ENCODE peak calls at places on chromosomes 7 and 10, in seven cellular contexts. U is endothelial cell, G is GM12865, J is AG08395, E is NCI-H1105, W is hypothalamus, Z is cardiac fibroblast. P is an unnamed sample.

GRCh38 chr7:11931306-11931705 is 99.3 kb upstream of the THSD7A start:
- DNase-seq in U (no peak), G (no peak), J (no peak), E (no peak), W (no peak), Z (no peak), P (no peak)

GRCh38 chr7:142587578-142588191 is 161.6 kb upstream of the PRSS1 start:
- DNase-seq in U (peak), G (peak), J (peak), E (no peak), W (no peak), Z (peak), P (peak)

GRCh38 chr10:78548369-78548985 is 514.8 kb downstream of the RPS24 start:
- DNase-seq in U (no peak), G (no peak), J (no peak), E (no peak), W (no peak), Z (no peak), P (no peak)

GRCh38 chr7:44632196-44632595 is 25.8 kb downstream of the OGDH start:
- DNase-seq in U (no peak), G (no peak), J (no peak), E (no peak), W (no peak), Z (no peak), P (no peak)

GRCh38 chr7:50304158-50304910 is at the start of gene IKZF1:
- DNase-seq in U (peak), G (peak), J (no peak), E (peak), W (no peak), Z (peak), P (peak)

GRCh38 chr7:142807855-142808460 is 37.2 kb downstream of the PRSS2 start:
- DNase-seq in U (no peak), G (peak), J (no peak), E (no peak), W (no peak), Z (no peak), P (peak)

GRCh38 chr7:36071605-36072004 is 81.4 kb upstream of the EEPD1 start:
- DNase-seq in U (no peak), G (no peak), J (no peak), E (no peak), W (no peak), Z (peak), P (no peak)

GRCh38 chr7:149772821-149773425 is 465 bp downstream of the ZNF467 start:
- DNase-seq in U (peak), G (no peak), J (no peak), E (peak), W (no peak), Z (no peak), P (no peak)

GRCh38 chr7:159137906-159138305 is 6.8 kb downstream of the VIPR2 start:
- DNase-seq in U (no peak), G (no peak), J (no peak), E (no peak), W (no peak), Z (no peak), P (no peak)

GRCh38 chr10:35386594-35387174 is 50.4 kb downstream of the CCNY start:
- DNase-seq in U (no peak), G (no peak), J (no peak), E (no peak), W (no peak), Z (peak), P (peak)

GRCh38 chr7:2629740-2630681 is 1.8 kb upstream of the TTYH3 start:
- DNase-seq in U (no peak), G (no peak), J (no peak), E (no peak), W (no peak), Z (peak), P (no peak)

GRCh38 chr10:22086730-22087364 is 83.3 kb upstream of the DNAJC1 start:
- DNase-seq in U (no peak), G (no peak), J (peak), E (peak), W (peak), Z (peak), P (no peak)

P was measured in Jurkat, Clone E6-1.